ENCODE peak calls at places on chromosomes 13 and 19, in seven cellular contexts. C is GM23338, Q is GM10248, L is dorsolateral prefrontal cortex, H is NB4, Y is tibial artery, B is AG04450. X is an unnamed sample.

GRCh38 chr19:35178701-35179100 is 24.2 kb downstream of the FXYD5 start:
- DNase-seq in Y (no peak), C (no peak), H (no peak), L (no peak), B (no peak), Q (no peak), X (no peak)

GRCh38 chr13:29954082-29955043 is 103.9 kb upstream of the UBL3 start:
- DNase-seq in B (no peak), L (no peak), H (peak), C (no peak), Q (no peak), Y (no peak), X (peak)

GRCh38 chr19:41364546-41365391 is 820 bp upstream of the B9D2 start:
- DNase-seq in B (no peak), C (no peak), L (no peak), Q (no peak), Y (no peak), H (peak), X (no peak)

GRCh38 chr19:15589760-15590451 is 25.1 kb upstream of the CYP4F8 start:
- DNase-seq in C (no peak), Q (no peak), L (no peak), Y (no peak), H (no peak), B (no peak), X (no peak)

GRCh38 chr13:100650321-100650720 is 24.3 kb downstream of the TMTC4 start:
- DNase-seq in B (no peak), Q (no peak), C (no peak), H (no peak), Y (no peak), L (peak), X (no peak)

GRCh38 chr13:31947105-31947504 is 84.5 kb upstream of the FRY start:
- DNase-seq in Y (no peak), C (no peak), Q (no peak), L (no peak), B (no peak), H (peak), X (no peak)

GRCh38 chr19:13499682-13500081 is 6.6 kb downstream of the CACNA1A start:
- DNase-seq in L (peak), Y (no peak), Q (no peak), B (no peak), H (no peak), C (no peak), X (no peak)

GRCh38 chr13:69109891-69110525 is 997.6 kb upstream of the ATXN8OS start:
- DNase-seq in B (no peak), H (no peak), C (peak), L (no peak), Y (no peak), Q (no peak), X (no peak)

GRCh38 chr19:39032164-39032918 is at the start of gene FBXO27:
- DNase-seq in L (peak), C (peak), Q (no peak), H (peak), B (no peak), Y (no peak), X (peak)

GRCh38 chr13:59960683-59961082 is 203.0 kb downstream of the DIAPH3 start:
- DNase-seq in B (no peak), C (no peak), H (no peak), L (no peak), Q (no peak), Y (no peak), X (no peak)

GRCh38 chr13:93116809-93117208 is 109.8 kb upstream of the GPC6 start:
- DNase-seq in B (no peak), Y (no peak), Q (no peak), C (peak), H (peak), L (no peak), X (no peak)

GRCh38 chr13:41403983-41404382 is 53.4 kb upstream of the RGCC start:
- DNase-seq in Y (no peak), L (no peak), Q (no peak), B (no peak), C (no peak), H (no peak), X (no peak)

GRCh38 chr13:42821437-42821836 is 40.1 kb downstream of the FAM216B start:
- DNase-seq in H (no peak), C (no peak), L (no peak), Q (no peak), Y (no peak), B (peak), X (no peak)

GRCh38 chr13:114268344-114269280 is 12.8 kb upstream of the UPF3A start:
- DNase-seq in Q (no peak), B (no peak), C (no peak), H (no peak), L (no peak), Y (no peak), X (peak)

GRCh38 chr19:5152013-5152763 is 183.3 kb downstream of the KDM4B start:
- DNase-seq in Y (peak), Q (no peak), C (no peak), L (no peak), H (no peak), B (no peak), X (no peak)

GRCh38 chr13:97460853-97461252 is 26.9 kb downstream of the RAP2A start:
- DNase-seq in Y (no peak), L (no peak), B (no peak), C (no peak), Q (no peak), H (no peak), X (no peak)

GRCh38 chr19:55149078-55150003 is at the start of gene TNNT1:
- DNase-seq in L (no peak), C (peak), H (no peak), Y (no peak), Q (no peak), B (no peak), X (no peak)

GRCh38 chr13:111429064-111429558 is 108.7 kb downstream of the TEX29 start:
- DNase-seq in C (peak), B (no peak), H (peak), L (no peak), Y (no peak), Q (peak), X (peak)

GRCh38 chr13:29975287-29975686 is 124.9 kb upstream of the UBL3 start:
- DNase-seq in C (no peak), Q (no peak), L (no peak), B (no peak), H (no peak), Y (no peak), X (no peak)

DNA sequence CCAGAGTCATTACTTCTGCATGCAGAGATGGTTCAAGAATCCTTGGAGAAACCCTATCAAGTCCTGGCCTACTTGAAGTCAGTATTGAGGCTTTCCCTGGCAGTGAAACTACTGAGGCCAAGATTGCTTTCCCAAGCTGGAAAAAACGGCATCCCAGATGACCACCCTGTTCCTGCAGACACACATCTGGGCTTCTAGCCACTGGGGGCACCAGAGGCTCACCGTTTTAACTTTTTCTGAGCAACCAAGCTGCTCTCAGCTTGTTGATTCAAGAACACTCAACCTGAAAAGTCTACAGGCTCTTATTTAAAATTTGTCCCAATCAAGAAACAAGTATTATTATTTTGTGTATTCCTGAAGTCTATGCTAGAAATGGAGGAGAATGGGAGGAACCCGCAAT is 66.6 kb downstream of the SPRYD7 start:
- DNase-seq in C (peak), Y (no peak), Q (no peak), L (no peak), H (peak), B (no peak), X (no peak)
- TF ChIP-seq CTCF in C (peak), Y (no peak), Q (no peak), L (no peak), H (peak), B (peak), X (no peak)

GRCh38 chr19:33562636-33563035 is 41.0 kb upstream of the PEPD start:
- DNase-seq in Q (no peak), H (no peak), Y (peak), C (peak), B (no peak), L (no peak), X (no peak)
- TF ChIP-seq CTCF in Q (no peak), H (no peak), Y (no peak), C (no peak), B (no peak), L (no peak), X (no peak)

DNA sequence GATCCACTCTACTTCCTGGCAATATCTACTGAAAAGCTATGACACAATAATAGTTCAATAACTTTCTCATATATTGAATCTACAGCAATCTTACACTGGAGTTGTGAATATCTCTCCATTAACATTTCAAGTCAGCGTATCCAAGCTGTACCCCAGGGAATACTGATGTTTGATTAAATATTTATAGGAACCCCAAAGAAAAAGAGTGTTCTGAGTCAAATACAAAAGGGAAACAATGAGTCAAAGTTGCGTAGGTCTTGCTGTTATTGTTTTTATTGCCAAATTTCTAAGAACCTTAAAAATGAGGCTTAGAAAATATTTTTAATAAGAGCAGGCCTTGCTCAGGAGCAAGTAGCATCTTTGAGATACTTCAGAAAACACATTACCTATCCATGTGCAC is 415.5 kb downstream of the FGF14 start:
- DNase-seq in H (no peak), B (no peak), C (no peak), Y (no peak), Q (no peak), L (no peak), X (no peak)
- TF ChIP-seq CTCF in H (no peak), B (no peak), C (no peak), Y (no peak), Q (no peak), L (no peak), X (no peak)

GRCh38 chr19:10767726-10768125 is 49.8 kb downstream of the DNM2 start:
- DNase-seq in C (no peak), L (no peak), Q (no peak), H (no peak), B (no peak), Y (no peak), X (no peak)

GRCh38 chr19:10768369-10768768 is 50.5 kb downstream of the DNM2 start:
- DNase-seq in C (no peak), H (no peak), L (no peak), Q (no peak), B (no peak), Y (no peak), X (no peak)

GRCh38 chr19:10768936-10769335 is 51.1 kb downstream of the DNM2 start:
- DNase-seq in C (no peak), Y (no peak), B (no peak), H (no peak), L (no peak), Q (no peak), X (no peak)

GRCh38 chr19:10766681-10767201 is 48.9 kb downstream of the DNM2 start:
- DNase-seq in Y (no peak), B (no peak), Q (no peak), L (no peak), C (no peak), H (no peak), X (no peak)

GRCh38 chr19:10769533-10770491 is 51.9 kb downstream of the DNM2 start:
- DNase-seq in L (peak), H (peak), B (no peak), Y (no peak), C (peak), Q (no peak), X (peak)
- TF ChIP-seq CTCF in L (peak), H (no peak), B (peak), Y (peak), C (peak), Q (no peak), X (no peak)

GRCh38 chr13:109764474-109765292 is 21.7 kb downstream of the IRS2 start:
- DNase-seq in H (peak), Q (no peak), Y (no peak), L (peak), B (no peak), C (peak), X (peak)
- TF ChIP-seq CTCF in H (peak), Q (no peak), Y (no peak), L (peak), B (no peak), C (peak), X (no peak)

GRCh38 chr19:2199215-2199614 is 35.5 kb downstream of the DOT1L start:
- DNase-seq in H (peak), C (peak), Q (no peak), Y (no peak), L (no peak), B (no peak), X (no peak)
- TF ChIP-seq CTCF in H (peak), C (peak), Q (peak), Y (peak), L (no peak), B (peak), X (no peak)

DNA sequence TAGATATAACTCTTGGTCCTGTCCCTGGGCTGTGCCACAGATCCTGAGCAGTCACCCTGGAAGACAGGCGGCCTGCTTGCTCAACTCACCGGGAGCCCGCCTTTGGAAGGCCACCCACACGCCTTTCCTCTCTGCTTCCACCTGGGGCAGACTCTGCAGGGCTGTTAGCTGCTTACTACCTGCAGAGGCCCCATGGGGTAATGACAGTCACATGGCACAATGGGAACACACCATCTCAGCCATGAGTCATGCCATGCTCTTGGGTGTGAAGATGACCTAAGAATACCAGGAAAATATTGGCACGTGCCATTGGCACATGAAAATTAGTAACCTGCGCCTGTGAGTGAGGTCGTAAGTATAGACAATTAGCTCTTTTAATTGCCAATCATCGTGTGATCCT is 108.6 kb downstream of the COL4A2 start:
- DNase-seq in B (no peak), L (no peak), H (no peak), Q (no peak), C (peak), Y (no peak), X (peak)
- TF ChIP-seq CTCF in B (no peak), L (no peak), H (no peak), Q (no peak), C (peak), Y (no peak), X (no peak)

DNA sequence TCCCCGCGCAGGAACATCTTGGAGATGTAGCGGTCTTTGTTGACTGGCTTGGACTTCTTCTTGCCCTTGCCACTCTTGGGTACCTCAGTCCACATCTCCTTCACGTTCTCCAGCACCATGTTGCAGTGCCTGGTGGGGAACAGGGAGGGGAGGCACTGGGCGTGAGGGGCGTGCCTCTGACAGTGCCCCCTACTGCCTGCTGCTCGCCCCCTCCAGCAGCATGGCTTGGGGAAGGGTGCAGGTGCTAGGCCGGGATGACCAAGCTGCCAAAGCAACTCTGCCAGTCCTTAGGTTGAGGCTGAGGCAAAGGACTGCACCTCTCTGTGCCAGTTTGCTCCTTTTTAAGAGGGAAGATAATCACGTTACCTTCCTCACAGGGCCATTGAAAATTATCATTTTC is 4.2 kb downstream of the SNRPD2 start:
- DNase-seq in B (no peak), Y (no peak), C (no peak), H (no peak), Q (no peak), L (no peak), X (no peak)
- TF ChIP-seq CTCF in B (no peak), Y (no peak), C (peak), H (no peak), Q (no peak), L (no peak), X (no peak)

X was measured in activated CD8-positive, alpha-beta T cell treated with anti-CD3 and anti-CD28 coated beads for 36 hours.